ENCODE peak calls at places on chromosome 5, in eight cellular contexts. R is memory B cell; C is stimulated activated CD8-positive, alpha-beta memory T cell treated with anti-CD3 and anti-CD28 coated beads, Interleukin-15, amount 100 ng/mL, for 24 hours; J is hypothalamus; L is NCI-H2171 treated with DMSO at 0.1 percent for 48 hours; W is A172; T is LoVo; H is iPS-NIHi11. D is an unnamed sample.

GRCh38 chr5:176667637-176668036 is 20.4 kb downstream of the TSPAN17 start:
- DNase-seq in W (no peak), L (no peak), R (no peak), J (no peak), T (no peak), H (no peak), C (no peak), D (no peak)

GRCh38 chr5:56818409-56819026 is 3.2 kb downstream of the MAP3K1 start:
- DNase-seq in J (no peak), H (no peak), L (no peak), T (no peak), R (no peak), W (peak; percentile 28), C (no peak), D (no peak)

GRCh38 chr5:112687306-112687705 is 50.4 kb upstream of the APC start:
- DNase-seq in L (no peak), C (no peak), H (peak; percentile 46), R (no peak), J (no peak), W (no peak), T (no peak), D (no peak)

GRCh38 chr5:179892255-179892654 is 15.4 kb downstream of the TBC1D9B start:
- DNase-seq in L (no peak), J (no peak), T (no peak), C (no peak), W (no peak), R (no peak), H (no peak), D (no peak)

GRCh38 chr5:172451771-172452197 is 2.5 kb downstream of the SH3PXD2B start:
- DNase-seq in R (no peak), W (peak; percentile 68), L (no peak), T (no peak), J (no peak), H (no peak), C (no peak), D (no peak)

GRCh38 chr5:170136493-170136892 is 30.8 kb downstream of the FOXI1 start:
- DNase-seq in C (no peak), J (no peak), L (no peak), R (no peak), W (no peak), T (no peak), H (no peak), D (no peak)

GRCh38 chr5:101662263-101662662 is 633.8 kb downstream of the SLCO4C1 start:
- DNase-seq in R (no peak), H (no peak), W (no peak), L (no peak), C (no peak), T (no peak), J (no peak), D (no peak)

GRCh38 chr5:14172149-14172795 is 29.1 kb downstream of the TRIO start:
- DNase-seq in L (peak; percentile 22), T (no peak), H (no peak), R (no peak), J (no peak), W (no peak), C (no peak), D (no peak)

GRCh38 chr5:74017112-74017511 is 391.1 kb downstream of the ARHGEF28 start:
- DNase-seq in L (peak; percentile 48), R (no peak), H (no peak), J (no peak), C (no peak), W (peak; percentile 65), T (peak; percentile 85), D (no peak)

D was measured in stimulated activated naive B cell treated with anti-CD40 and anti-IgM and Interleukin-4, amounts not matched to agents 10 μg/mL and 1 μg/mL and 100 μg/mL, for 72 hours.